ENCODE peak calls at places on chromosomes 7 and 10, in four cellular contexts. One of them, this sample, is unnamed.

GRCh38 chr7:64946772-64947171 is 43.7 kb downstream of the ZNF273 start:
- DNase-seq in NCI-H1694: peak
- DNase-seq in putamen: no peak
- DNase-seq in ACHN: no peak
- DNase-seq in this sample: no peak

GRCh38 chr10:93076871-93077270 is 3.2 kb downstream of the CYP26A1 start:
- DNase-seq in NCI-H1694: no peak
- DNase-seq in putamen: no peak
- DNase-seq in ACHN: no peak
- DNase-seq in this sample: no peak

GRCh38 chr7:55056577-55057480 is 38.0 kb downstream of the EGFR start:
- DNase-seq in NCI-H1694: no peak
- DNase-seq in putamen: no peak
- DNase-seq in ACHN: no peak
- DNase-seq in this sample: no peak

GRCh38 chr10:12221323-12222298 is 25.6 kb downstream of the CDC123 start:
- DNase-seq in NCI-H1694: no peak
- DNase-seq in putamen: no peak
- DNase-seq in ACHN: peak
- DNase-seq in this sample: no peak

GRCh38 chr10:119409906-119410305 is 132.6 kb downstream of the RGS10 start:
- DNase-seq in NCI-H1694: no peak
- DNase-seq in putamen: no peak
- DNase-seq in ACHN: no peak
- DNase-seq in this sample: no peak

GRCh38 chr10:6593140-6593740 is 13.2 kb upstream of the PRKCQ start:
- DNase-seq in NCI-H1694: no peak
- DNase-seq in putamen: no peak
- DNase-seq in ACHN: no peak
- DNase-seq in this sample: no peak

GRCh38 chr7:24075426-24075810 is 208.6 kb upstream of the NPY start:
- DNase-seq in NCI-H1694: no peak
- DNase-seq in putamen: no peak
- DNase-seq in ACHN: no peak
- DNase-seq in this sample: no peak

GRCh38 chr7:18693401-18693800 is 197.9 kb downstream of the HDAC9 start:
- DNase-seq in NCI-H1694: no peak
- DNase-seq in putamen: no peak
- DNase-seq in ACHN: peak
- DNase-seq in this sample: no peak

GRCh38 chr7:37901236-37901827 is 15.3 kb downstream of the SFRP4 start:
- DNase-seq in NCI-H1694: peak
- DNase-seq in putamen: no peak
- DNase-seq in ACHN: peak
- DNase-seq in this sample: peak

GRCh38 chr10:49079072-49079471 is 36.2 kb downstream of the VSTM4 start:
- DNase-seq in NCI-H1694: no peak
- DNase-seq in putamen: no peak
- DNase-seq in ACHN: no peak
- DNase-seq in this sample: no peak

GRCh38 chr10:133126431-133127290 is 33.4 kb upstream of the KNDC1 start:
- DNase-seq in NCI-H1694: no peak
- DNase-seq in putamen: no peak
- DNase-seq in ACHN: no peak
- DNase-seq in this sample: no peak

GRCh38 chr10:69494626-69495558 is 43.6 kb downstream of the TSPAN15 start:
- DNase-seq in NCI-H1694: no peak
- DNase-seq in putamen: peak
- DNase-seq in ACHN: no peak
- DNase-seq in this sample: no peak

GRCh38 chr10:88705951-88706350 is at the start of gene LIPK:
- DNase-seq in NCI-H1694: no peak
- DNase-seq in putamen: no peak
- DNase-seq in ACHN: no peak
- DNase-seq in this sample: no peak

GRCh38 chr7:146781352-146782116 is 664.9 kb downstream of the CNTNAP2 start:
- DNase-seq in NCI-H1694: no peak
- DNase-seq in putamen: no peak
- DNase-seq in ACHN: no peak
- DNase-seq in this sample: no peak

This sample was measured in DMS 273 treated with DMSO at 0.1 percent for 48 hours.